ENCODE peak calls at places on chromosome 15, in nine cellular contexts. One of them, this sample, is unnamed.

GRCh38 chr15:32861741-32862140 is 143.9 kb downstream of the GREM1 start:
- DNase-seq in H1: peak
- DNase-seq in lower lobe of right lung: peak
- DNase-seq in astrocyte: peak
- DNase-seq in A549: no peak
- DNase-seq in transverse colon: peak
- DNase-seq in dorsolateral prefrontal cortex: peak
- DNase-seq in cardiac muscle cell: no peak
- DNase-seq in MM.1S: peak
- DNase-seq in this sample: peak

GRCh38 chr15:66803182-66803729 is 101.2 kb downstream of the SMAD6 start:
- DNase-seq in H1: peak
- DNase-seq in lower lobe of right lung: peak
- DNase-seq in astrocyte: peak
- DNase-seq in A549: peak
- DNase-seq in transverse colon: peak
- DNase-seq in dorsolateral prefrontal cortex: no peak
- DNase-seq in cardiac muscle cell: peak
- DNase-seq in MM.1S: no peak
- DNase-seq in this sample: peak

GRCh38 chr15:62068071-62068786 is 1.5 kb downstream of the C2CD4A start:
- DNase-seq in H1: peak
- DNase-seq in lower lobe of right lung: peak
- DNase-seq in astrocyte: no peak
- DNase-seq in A549: peak
- DNase-seq in transverse colon: peak
- DNase-seq in dorsolateral prefrontal cortex: no peak
- DNase-seq in cardiac muscle cell: peak
- DNase-seq in MM.1S: peak
- DNase-seq in this sample: peak

GRCh38 chr15:63368503-63368902 is 13.1 kb downstream of the CA12 start:
- DNase-seq in H1: no peak
- DNase-seq in lower lobe of right lung: no peak
- DNase-seq in astrocyte: no peak
- DNase-seq in A549: no peak
- DNase-seq in transverse colon: no peak
- DNase-seq in dorsolateral prefrontal cortex: no peak
- DNase-seq in cardiac muscle cell: no peak
- DNase-seq in MM.1S: no peak
- DNase-seq in this sample: no peak

GRCh38 chr15:101088788-101089578 is 162.9 kb downstream of the CHSY1 start:
- DNase-seq in H1: peak
- DNase-seq in lower lobe of right lung: peak
- DNase-seq in astrocyte: no peak
- DNase-seq in A549: peak
- DNase-seq in transverse colon: peak
- DNase-seq in dorsolateral prefrontal cortex: peak
- DNase-seq in cardiac muscle cell: peak
- DNase-seq in MM.1S: peak
- DNase-seq in this sample: peak

GRCh38 chr15:29140475-29141172 is 129.0 kb downstream of the NSMCE3 start:
- DNase-seq in H1: no peak
- DNase-seq in lower lobe of right lung: no peak
- DNase-seq in astrocyte: no peak
- DNase-seq in A549: no peak
- DNase-seq in transverse colon: no peak
- DNase-seq in dorsolateral prefrontal cortex: no peak
- DNase-seq in cardiac muscle cell: no peak
- DNase-seq in MM.1S: no peak
- DNase-seq in this sample: no peak

GRCh38 chr15:26178821-26179220 is 315.7 kb upstream of the ATP10A start:
- DNase-seq in H1: no peak
- DNase-seq in lower lobe of right lung: no peak
- DNase-seq in astrocyte: no peak
- DNase-seq in A549: no peak
- DNase-seq in transverse colon: no peak
- DNase-seq in dorsolateral prefrontal cortex: no peak
- DNase-seq in cardiac muscle cell: no peak
- DNase-seq in MM.1S: no peak
- DNase-seq in this sample: no peak

GRCh38 chr15:87619161-87619960 is 637.2 kb downstream of the NTRK3 start:
- DNase-seq in H1: no peak
- DNase-seq in lower lobe of right lung: no peak
- DNase-seq in astrocyte: peak
- DNase-seq in A549: peak
- DNase-seq in transverse colon: no peak
- DNase-seq in dorsolateral prefrontal cortex: no peak
- DNase-seq in cardiac muscle cell: no peak
- DNase-seq in MM.1S: no peak
- DNase-seq in this sample: no peak

GRCh38 chr15:77336006-77336405 is 83.9 kb downstream of the PEAK1 start:
- DNase-seq in H1: no peak
- DNase-seq in lower lobe of right lung: no peak
- DNase-seq in astrocyte: no peak
- DNase-seq in A549: no peak
- DNase-seq in transverse colon: no peak
- DNase-seq in dorsolateral prefrontal cortex: no peak
- DNase-seq in cardiac muscle cell: no peak
- DNase-seq in MM.1S: no peak
- DNase-seq in this sample: no peak

GRCh38 chr15:79007066-79007465 is 62.2 kb upstream of the CTSH start:
- DNase-seq in H1: peak
- DNase-seq in lower lobe of right lung: peak
- DNase-seq in astrocyte: no peak
- DNase-seq in A549: peak
- DNase-seq in transverse colon: peak
- DNase-seq in dorsolateral prefrontal cortex: no peak
- DNase-seq in cardiac muscle cell: peak
- DNase-seq in MM.1S: peak
- DNase-seq in this sample: no peak

GRCh38 chr15:68789921-68790575 is 30.6 kb downstream of the ANP32A start:
- DNase-seq in H1: no peak
- DNase-seq in lower lobe of right lung: no peak
- DNase-seq in astrocyte: peak
- DNase-seq in A549: no peak
- DNase-seq in transverse colon: no peak
- DNase-seq in dorsolateral prefrontal cortex: no peak
- DNase-seq in cardiac muscle cell: peak
- DNase-seq in MM.1S: no peak
- DNase-seq in this sample: no peak

GRCh38 chr15:77118787-77119410 is 48.0 kb upstream of the TSPAN3 start:
- DNase-seq in H1: no peak
- DNase-seq in lower lobe of right lung: no peak
- DNase-seq in astrocyte: peak
- DNase-seq in A549: peak
- DNase-seq in transverse colon: peak
- DNase-seq in dorsolateral prefrontal cortex: no peak
- DNase-seq in cardiac muscle cell: peak
- DNase-seq in MM.1S: peak
- DNase-seq in this sample: no peak

GRCh38 chr15:34360298-34360697 is 6.7 kb downstream of the LPCAT4 start:
- DNase-seq in H1: no peak
- DNase-seq in lower lobe of right lung: no peak
- DNase-seq in astrocyte: no peak
- DNase-seq in A549: peak
- DNase-seq in transverse colon: no peak
- DNase-seq in dorsolateral prefrontal cortex: no peak
- DNase-seq in cardiac muscle cell: no peak
- DNase-seq in MM.1S: no peak
- DNase-seq in this sample: no peak

GRCh38 chr15:91482799-91483198 is 370.7 kb upstream of the SLCO3A1 start:
- DNase-seq in H1: no peak
- DNase-seq in lower lobe of right lung: no peak
- DNase-seq in astrocyte: no peak
- DNase-seq in A549: no peak
- DNase-seq in transverse colon: no peak
- DNase-seq in dorsolateral prefrontal cortex: no peak
- DNase-seq in cardiac muscle cell: no peak
- DNase-seq in MM.1S: peak
- DNase-seq in this sample: no peak

GRCh38 chr15:88066758-88067157 is 189.8 kb downstream of the NTRK3 start:
- DNase-seq in H1: no peak
- DNase-seq in lower lobe of right lung: no peak
- DNase-seq in astrocyte: no peak
- DNase-seq in A549: no peak
- DNase-seq in transverse colon: no peak
- DNase-seq in dorsolateral prefrontal cortex: no peak
- DNase-seq in cardiac muscle cell: no peak
- DNase-seq in MM.1S: no peak
- DNase-seq in this sample: no peak

GRCh38 chr15:82646250-82647044 is 716 bp downstream of the CPEB1 start:
- DNase-seq in H1: peak
- DNase-seq in lower lobe of right lung: no peak
- DNase-seq in astrocyte: no peak
- DNase-seq in A549: no peak
- DNase-seq in transverse colon: no peak
- DNase-seq in dorsolateral prefrontal cortex: peak
- DNase-seq in cardiac muscle cell: peak
- DNase-seq in MM.1S: no peak
- DNase-seq in this sample: no peak
- H3K4me3 ChIP-seq in H1: peak
- H3K4me3 ChIP-seq in lower lobe of right lung: peak
- H3K4me3 ChIP-seq in astrocyte: peak
- H3K4me3 ChIP-seq in A549: peak
- H3K4me3 ChIP-seq in transverse colon: peak
- H3K4me3 ChIP-seq in dorsolateral prefrontal cortex: peak
- H3K4me3 ChIP-seq in cardiac muscle cell: no peak
- H3K4me3 ChIP-seq in MM.1S: no peak
- H3K4me3 ChIP-seq in this sample: peak

GRCh38 chr15:74174216-74174965 is 881 bp downstream of the ISLR start:
- DNase-seq in H1: no peak
- DNase-seq in lower lobe of right lung: peak
- DNase-seq in astrocyte: no peak
- DNase-seq in A549: no peak
- DNase-seq in transverse colon: no peak
- DNase-seq in dorsolateral prefrontal cortex: peak
- DNase-seq in cardiac muscle cell: no peak
- DNase-seq in MM.1S: no peak
- DNase-seq in this sample: no peak

GRCh38 chr15:74171965-74172541 is 1.5 kb upstream of the ISLR start:
- DNase-seq in H1: no peak
- DNase-seq in lower lobe of right lung: no peak
- DNase-seq in astrocyte: no peak
- DNase-seq in A549: no peak
- DNase-seq in transverse colon: no peak
- DNase-seq in dorsolateral prefrontal cortex: peak
- DNase-seq in cardiac muscle cell: no peak
- DNase-seq in MM.1S: no peak
- DNase-seq in this sample: no peak

GRCh38 chr15:74170845-74171578 is 2.5 kb upstream of the ISLR start:
- DNase-seq in H1: no peak
- DNase-seq in lower lobe of right lung: peak
- DNase-seq in astrocyte: no peak
- DNase-seq in A549: no peak
- DNase-seq in transverse colon: no peak
- DNase-seq in dorsolateral prefrontal cortex: no peak
- DNase-seq in cardiac muscle cell: no peak
- DNase-seq in MM.1S: no peak
- DNase-seq in this sample: no peak

GRCh38 chr15:74173545-74174215 is at the start of gene ISLR:
- DNase-seq in H1: no peak
- DNase-seq in lower lobe of right lung: peak
- DNase-seq in astrocyte: peak
- DNase-seq in A549: no peak
- DNase-seq in transverse colon: peak
- DNase-seq in dorsolateral prefrontal cortex: peak
- DNase-seq in cardiac muscle cell: no peak
- DNase-seq in MM.1S: no peak
- DNase-seq in this sample: no peak

DNA sequence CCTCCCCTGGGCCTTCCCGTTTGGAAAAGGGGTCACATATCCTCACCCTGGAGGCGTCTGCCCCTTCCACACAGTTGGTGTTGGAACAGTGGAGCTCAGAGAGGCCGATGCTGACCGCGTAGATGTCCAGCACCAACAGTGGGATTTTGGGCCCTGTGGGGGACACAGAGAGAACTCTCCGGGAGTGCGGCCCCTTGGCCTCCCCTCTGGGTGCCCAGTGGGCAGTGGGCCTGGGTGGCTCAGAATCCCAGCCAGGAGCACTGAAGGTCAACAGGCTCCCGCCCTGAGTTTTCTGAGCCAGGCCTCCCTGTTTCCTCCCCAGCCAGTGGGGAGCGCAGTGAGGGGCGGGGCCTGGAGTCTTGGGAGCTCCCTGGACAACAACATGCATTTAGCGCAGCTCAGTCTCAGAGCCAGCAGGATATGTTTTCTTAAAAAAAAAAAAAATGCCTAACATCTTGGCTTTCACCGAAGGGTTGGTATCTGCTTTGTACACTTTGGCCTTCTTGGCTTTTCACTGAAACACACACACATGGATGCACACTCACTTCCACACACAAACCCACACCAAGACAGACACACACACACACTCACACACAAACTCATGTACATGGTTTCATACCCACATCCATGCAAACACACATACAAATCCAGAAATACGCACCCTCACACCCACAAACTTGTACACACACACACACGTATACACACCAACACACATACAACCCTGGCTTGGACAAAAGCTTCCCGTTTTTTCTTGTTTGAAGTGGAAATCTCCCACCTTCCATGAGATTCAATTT is 562 bp upstream of the ISLR start:
- DNase-seq in H1: no peak
- DNase-seq in lower lobe of right lung: peak
- DNase-seq in astrocyte: peak
- DNase-seq in A549: no peak
- DNase-seq in transverse colon: peak
- DNase-seq in dorsolateral prefrontal cortex: peak
- DNase-seq in cardiac muscle cell: peak
- DNase-seq in MM.1S: no peak
- DNase-seq in this sample: peak
- H3K27ac ChIP-seq in H1: no peak
- H3K27ac ChIP-seq in lower lobe of right lung: peak
- H3K27ac ChIP-seq in astrocyte: no peak
- H3K27ac ChIP-seq in A549: peak
- H3K27ac ChIP-seq in transverse colon: peak
- H3K27ac ChIP-seq in dorsolateral prefrontal cortex: no peak
- H3K27ac ChIP-seq in cardiac muscle cell: no peak
- H3K27ac ChIP-seq in MM.1S: no peak
- H3K27ac ChIP-seq in this sample: peak

DNA sequence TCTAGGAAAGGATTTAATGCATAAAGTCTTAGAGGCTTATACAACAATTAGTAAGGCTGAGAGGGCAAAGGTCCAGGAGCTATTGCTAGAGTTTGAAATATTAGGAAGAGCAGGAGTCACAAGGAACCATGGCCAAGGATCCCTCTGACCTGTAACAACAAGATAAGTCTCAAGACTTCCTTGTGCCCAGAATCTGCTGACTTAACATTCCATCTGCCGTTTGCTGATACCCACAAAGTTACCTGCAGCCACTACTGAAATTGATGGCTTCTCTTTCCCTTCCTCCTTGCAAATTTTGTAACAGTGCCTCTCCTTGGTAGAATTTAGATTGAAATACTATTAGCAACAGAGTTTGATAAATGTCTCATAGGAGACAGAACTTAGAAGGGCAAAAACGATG is 4.7 kb upstream of the MYEF2 start:
- DNase-seq in H1: no peak
- DNase-seq in lower lobe of right lung: no peak
- DNase-seq in astrocyte: no peak
- DNase-seq in A549: no peak
- DNase-seq in transverse colon: no peak
- DNase-seq in dorsolateral prefrontal cortex: no peak
- DNase-seq in cardiac muscle cell: no peak
- DNase-seq in MM.1S: peak
- DNase-seq in this sample: no peak
- H3K4me3 ChIP-seq in H1: no peak
- H3K4me3 ChIP-seq in lower lobe of right lung: no peak
- H3K4me3 ChIP-seq in astrocyte: no peak
- H3K4me3 ChIP-seq in A549: no peak
- H3K4me3 ChIP-seq in transverse colon: no peak
- H3K4me3 ChIP-seq in dorsolateral prefrontal cortex: no peak
- H3K4me3 ChIP-seq in cardiac muscle cell: no peak
- H3K4me3 ChIP-seq in MM.1S: peak
- H3K4me3 ChIP-seq in this sample: no peak

GRCh38 chr15:93221754-93222153 is 132.7 kb upstream of the RGMA start:
- DNase-seq in H1: peak
- DNase-seq in lower lobe of right lung: no peak
- DNase-seq in astrocyte: no peak
- DNase-seq in A549: no peak
- DNase-seq in transverse colon: no peak
- DNase-seq in dorsolateral prefrontal cortex: no peak
- DNase-seq in cardiac muscle cell: no peak
- DNase-seq in MM.1S: no peak
- DNase-seq in this sample: no peak
- H3K27ac ChIP-seq in H1: no peak
- H3K27ac ChIP-seq in lower lobe of right lung: no peak
- H3K27ac ChIP-seq in astrocyte: no peak
- H3K27ac ChIP-seq in A549: no peak
- H3K27ac ChIP-seq in transverse colon: no peak
- H3K27ac ChIP-seq in dorsolateral prefrontal cortex: no peak
- H3K27ac ChIP-seq in cardiac muscle cell: no peak
- H3K27ac ChIP-seq in MM.1S: no peak
- H3K27ac ChIP-seq in this sample: no peak

This sample was measured in left lung.